ENCODE peak calls at places on chromosomes 13 and 19, in five cellular contexts. L is epithelial cell of esophagus; H is pancreas; I is lower lobe of right lung; B is CD4-positive, alpha-beta T cell. R is an unnamed sample.

GRCh38 chr19:50191270-50191669 is 12.2 kb upstream of the MYH14 start:
- DNase-seq in L (no peak), H (no peak), I (no peak), B (no peak), R (no peak)

GRCh38 chr13:100597253-100597652 is 8.7 kb upstream of the GGACT start:
- DNase-seq in L (no peak), H (no peak), I (no peak), B (no peak), R (no peak)

GRCh38 chr19:3057275-3057714 is 5.0 kb downstream of the TLE5 start:
- DNase-seq in L (peak; percentile 36), H (peak; percentile 99), I (peak; percentile 85), B (no peak), R (peak; percentile 58)

GRCh38 chr13:46679369-46680180 is 117.4 kb downstream of the ESD start:
- DNase-seq in L (no peak), H (no peak), I (no peak), B (peak; percentile 35), R (no peak)

GRCh38 chr19:2769218-2769617 is 13.9 kb downstream of the SGTA start:
- DNase-seq in L (no peak), H (no peak), I (no peak), B (no peak), R (no peak)

GRCh38 chr13:40589285-40590109 is 76.9 kb downstream of the FOXO1 start:
- DNase-seq in L (peak; percentile 92), H (no peak), I (no peak), B (no peak), R (peak; percentile 74)

GRCh38 chr13:44648392-44649117 is 72.4 kb upstream of the TSC22D1 start:
- DNase-seq in L (peak; percentile 42), H (no peak), I (no peak), B (no peak), R (no peak)

GRCh38 chr19:53782698-53783097 is 41.4 kb downstream of the NLRP12 start:
- DNase-seq in L (no peak), H (no peak), I (no peak), B (no peak), R (no peak)

GRCh38 chr19:46717034-46717715 is at the start of gene PRKD2:
- DNase-seq in L (peak; percentile 79), H (peak; percentile 96), I (peak; percentile 92), B (peak; percentile 94), R (peak; percentile 91)

GRCh38 chr19:44003461-44004134 is 841 bp downstream of the ZNF230 start:
- DNase-seq in L (peak; percentile 20), H (no peak), I (peak; percentile 45), B (no peak), R (peak; percentile 19)

GRCh38 chr19:43505941-43506340 is 1.4 kb upstream of the PHLDB3 start:
- DNase-seq in L (no peak), H (no peak), I (no peak), B (no peak), R (no peak)

GRCh38 chr13:42363941-42364612 is 92.1 kb downstream of the AKAP11 start:
- DNase-seq in L (peak; percentile 77), H (no peak), I (no peak), B (no peak), R (peak; percentile 44)

GRCh38 chr13:33205804-33206221 is 79.7 kb downstream of the STARD13 start:
- DNase-seq in L (no peak), H (no peak), I (no peak), B (no peak), R (no peak)

GRCh38 chr13:53142301-53142700 is 113.7 kb downstream of the OLFM4 start:
- DNase-seq in L (no peak), H (no peak), I (no peak), B (no peak), R (no peak)

GRCh38 chr13:58619396-58620113 is 988.0 kb downstream of the PCDH17 start:
- DNase-seq in L (no peak), H (no peak), I (no peak), B (no peak), R (no peak)

GRCh38 chr19:45402469-45403070 is 2.3 kb downstream of the PPP1R13L start:
- DNase-seq in L (peak; percentile 90), H (peak; percentile 88), I (peak; percentile 69), B (peak; percentile 48), R (peak; percentile 90)

GRCh38 chr13:24660023-24660806 is 20.0 kb upstream of the ATP12A start:
- DNase-seq in L (no peak), H (no peak), I (no peak), B (no peak), R (no peak)

DNA sequence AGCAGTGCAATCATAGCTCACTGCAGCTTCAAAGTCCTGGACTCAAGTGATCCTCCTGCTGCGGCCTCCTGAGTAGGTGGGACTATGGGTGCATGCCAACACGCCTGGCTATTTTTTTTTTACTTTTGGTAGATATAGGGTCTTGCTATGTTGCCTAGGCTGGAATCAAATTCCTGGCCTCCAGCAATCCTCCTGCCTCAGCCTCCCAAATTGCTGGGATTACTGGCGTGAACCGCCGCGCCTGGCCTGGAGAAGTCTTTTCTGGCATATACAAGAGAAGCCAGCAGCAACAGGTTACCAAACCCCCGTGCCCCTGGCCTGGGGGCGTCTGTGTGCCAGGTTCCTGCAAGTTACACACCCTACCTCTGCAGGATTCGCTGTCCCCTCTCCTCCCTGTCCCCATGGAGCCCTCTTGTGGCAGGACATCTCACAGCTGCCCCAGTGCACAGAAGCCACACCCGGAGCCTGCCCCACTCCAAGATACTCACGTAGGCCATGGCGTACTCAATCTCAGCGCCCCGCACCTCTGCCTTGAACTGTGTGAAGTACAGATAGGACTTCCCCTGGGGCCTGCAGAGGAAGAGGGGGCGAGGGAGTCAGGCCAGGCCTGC is 9.9 kb downstream of the MYDGF start:
- DNase-seq in L (peak; percentile 29), H (no peak), I (no peak), B (no peak), R (no peak)
- TF ChIP-seq CTCF in L (peak; percentile 42), H (no peak), I (peak; percentile 27), B (no peak), R (peak; percentile 24)

DNA sequence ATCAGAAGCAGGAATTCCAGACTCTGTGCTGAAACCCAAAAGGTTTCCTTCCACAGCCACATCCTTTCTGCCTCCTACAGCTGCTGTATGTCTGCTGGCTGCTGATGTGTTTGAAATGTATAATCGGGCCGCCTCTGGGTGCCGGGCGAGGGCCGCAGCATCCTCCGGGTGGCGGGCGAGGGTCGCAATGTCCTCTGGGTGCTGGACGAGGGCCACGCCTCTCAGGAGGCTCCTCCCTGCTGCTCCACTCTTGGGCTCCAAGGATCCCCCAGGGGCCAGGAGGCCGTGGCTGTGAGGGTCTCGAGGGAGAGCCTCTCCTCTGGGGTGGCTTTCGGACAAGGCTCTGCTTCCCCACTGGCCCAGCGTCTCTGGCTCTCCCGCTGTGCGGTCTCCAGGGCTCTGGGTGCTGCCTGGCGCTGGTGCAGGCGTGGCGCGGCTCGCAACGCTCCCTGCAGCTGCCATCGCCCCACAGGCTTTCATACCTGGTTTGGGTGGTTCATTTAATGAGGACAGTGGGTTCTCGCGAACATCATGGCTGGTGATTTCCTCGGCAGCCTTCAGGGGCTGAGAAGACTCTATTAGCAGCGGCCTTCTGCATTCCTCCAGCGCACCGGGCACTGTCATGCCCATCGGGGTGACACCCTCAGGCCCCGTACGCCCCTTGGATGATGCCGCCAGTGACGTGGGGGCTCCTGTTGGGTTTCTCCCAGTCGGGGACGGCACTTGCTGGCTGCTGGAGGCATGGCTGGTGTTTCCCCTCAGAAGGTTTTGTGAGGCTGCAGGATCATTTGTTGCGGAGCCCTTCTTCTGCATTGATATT is 41.8 kb upstream of the GRTP1 start:
- DNase-seq in L (no peak), H (no peak), I (no peak), B (peak; percentile 28), R (no peak)
- TF ChIP-seq CTCF in L (no peak), H (no peak), I (no peak), B (no peak), R (no peak)

DNA sequence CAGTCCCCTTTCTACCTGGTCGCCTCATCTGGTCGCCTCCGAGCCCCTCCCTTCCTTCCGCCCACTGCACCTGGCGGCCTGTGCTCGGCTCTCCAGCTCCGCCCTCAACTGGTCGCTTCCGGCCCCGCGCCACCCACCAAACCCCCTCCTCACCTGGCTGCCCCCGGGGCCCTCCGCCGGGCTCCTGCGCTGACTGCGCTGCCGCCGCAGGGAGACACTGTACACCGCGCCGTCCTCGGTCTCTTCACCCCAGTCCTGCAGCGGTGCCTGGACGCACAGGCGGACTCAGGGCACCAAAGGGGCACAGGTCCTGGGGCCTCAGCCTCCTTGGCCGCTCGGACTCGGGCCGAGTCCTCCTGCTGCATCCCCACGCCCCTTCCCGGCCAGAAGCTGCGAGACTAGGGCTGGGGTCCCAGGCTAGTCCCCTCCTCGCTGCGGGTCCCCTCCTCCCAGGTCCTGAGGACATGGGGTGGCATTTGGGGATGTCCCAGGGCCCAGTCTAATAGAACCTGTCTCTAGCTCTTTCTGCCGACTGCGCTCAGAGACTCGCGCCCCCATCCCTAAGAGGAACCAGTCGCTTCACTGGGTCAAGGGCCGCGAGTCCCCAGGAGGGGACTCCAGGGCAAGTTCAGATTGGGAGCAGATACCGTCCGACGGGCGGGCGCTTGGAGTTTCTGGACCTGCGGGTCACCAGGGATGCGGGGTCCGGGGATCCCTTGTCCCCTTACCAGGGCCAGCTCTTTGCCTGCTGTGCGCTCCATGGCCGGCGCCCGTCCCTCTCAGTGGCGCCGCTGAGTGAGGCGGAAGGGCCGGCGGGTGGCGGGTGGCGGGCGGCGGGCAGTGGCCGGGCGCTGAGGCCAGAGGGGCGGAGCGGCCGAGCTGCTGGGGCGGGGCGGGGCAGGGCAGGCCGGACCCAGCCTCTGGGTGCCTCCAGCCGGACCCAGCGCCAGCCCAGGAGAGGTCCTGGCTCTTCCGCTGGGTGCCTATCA is at the start of gene RGL3:
- DNase-seq in L (no peak), H (peak; percentile 86), I (peak; percentile 67), B (no peak), R (no peak)
- TF ChIP-seq CTCF in L (no peak), H (no peak), I (no peak), B (no peak), R (no peak)

DNA sequence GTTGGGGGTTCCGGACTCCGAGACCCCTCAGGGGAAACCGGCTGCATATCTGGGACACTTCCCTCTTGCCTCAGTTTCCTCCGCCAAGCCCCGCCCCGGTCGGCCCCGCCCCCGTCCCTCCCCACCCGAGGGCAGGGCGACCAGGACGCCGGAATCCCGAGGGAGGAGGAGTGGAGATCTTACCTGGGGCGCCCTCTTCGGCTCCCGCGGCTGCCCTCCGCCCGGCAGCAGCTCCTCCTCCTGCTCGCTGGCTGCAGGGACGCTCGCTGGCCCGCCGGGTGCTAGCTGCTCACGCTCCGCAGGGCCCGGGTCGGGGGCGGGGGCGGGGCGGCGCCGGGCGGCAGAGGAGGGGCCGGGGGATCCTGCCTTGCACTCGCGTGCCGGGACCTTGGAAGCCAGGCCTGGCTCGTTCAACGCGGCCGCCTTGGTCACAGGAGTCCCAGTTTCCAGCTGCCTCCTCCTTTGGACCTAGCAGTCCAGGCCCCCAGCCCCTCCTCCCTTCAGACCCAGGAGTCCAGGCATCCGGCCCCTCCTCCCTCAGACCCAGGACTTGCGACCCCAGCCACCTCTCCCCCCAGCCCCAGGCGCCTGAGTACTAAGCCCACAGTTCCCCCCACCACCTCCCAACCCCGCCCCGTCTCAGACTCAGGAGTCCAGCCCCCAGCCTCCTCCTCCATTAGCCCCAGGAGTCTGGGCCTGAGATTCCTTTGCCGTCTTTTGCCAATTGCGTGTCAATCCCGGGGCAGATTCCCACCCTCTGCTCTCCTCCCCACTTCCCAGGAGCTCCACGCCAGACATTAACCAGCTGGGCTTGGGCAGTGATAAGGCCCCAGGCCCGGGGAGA is at the start of gene NTF4:
- DNase-seq in L (peak; percentile 69), H (peak; percentile 71), I (peak; percentile 58), B (no peak), R (peak; percentile 75)
- TF ChIP-seq CTCF in L (no peak), H (no peak), I (no peak), B (no peak), R (peak; percentile 12)

GRCh38 chr19:32269831-32270230 is 75.6 kb upstream of the ZNF507 start:
- DNase-seq in L (no peak), H (no peak), I (no peak), B (no peak), R (no peak)
- TF ChIP-seq CTCF in L (no peak), H (no peak), I (no peak), B (no peak), R (no peak)

R was measured in RWPE1.